ENCODE peak calls at places on chromosome 20, in four cellular contexts. R is CD4-positive, alpha-beta memory T cell; S is breast epithelium; X is HepG2. E is an unnamed sample.

GRCh38 chr20:8912731-8913130 is 156.2 kb upstream of the PLCB4 start:
- DNase-seq in R (no peak), S (no peak), X (no peak), E (no peak)

GRCh38 chr20:48294196-48294595 is 508.9 kb upstream of the SULF2 start:
- DNase-seq in R (no peak), S (no peak), X (no peak), E (no peak)

GRCh38 chr20:63054103-63054474 is 47.3 kb upstream of the BHLHE23 start:
- DNase-seq in R (no peak), S (no peak), X (no peak), E (no peak)

GRCh38 chr20:20710847-20711315 is 1.6 kb downstream of the RALGAPA2 start:
- DNase-seq in R (peak; percentile 24), S (peak; percentile 22), X (peak; percentile 90), E (no peak)

GRCh38 chr20:49228676-49229075 is 9.5 kb downstream of the DDX27 start:
- DNase-seq in R (no peak), S (no peak), X (no peak), E (no peak)

GRCh38 chr20:44856442-44856841 is 29.1 kb upstream of the YWHAB start:
- DNase-seq in R (no peak), S (no peak), X (peak; percentile 73), E (no peak)

GRCh38 chr20:49381558-49382493 is 100.6 kb downstream of the KCNB1 start:
- DNase-seq in R (no peak), S (peak; percentile 87), X (no peak), E (no peak)

GRCh38 chr20:47241345-47241781 is 115.1 kb downstream of the ZMYND8 start:
- DNase-seq in R (no peak), S (no peak), X (no peak), E (no peak)

GRCh38 chr20:44426879-44427785 is 48.5 kb upstream of the TTPAL start:
- DNase-seq in R (no peak), S (no peak), X (no peak), E (no peak)

GRCh38 chr20:46130534-46130933 is 12.4 kb downstream of the CD40 start:
- DNase-seq in R (no peak), S (no peak), X (no peak), E (no peak)

GRCh38 chr20:45014671-45015415 is 48.5 kb downstream of the STK4 start:
- DNase-seq in R (no peak), S (no peak), X (no peak), E (no peak)

GRCh38 chr20:13412806-13413445 is 191.9 kb downstream of the ISM1 start:
- DNase-seq in R (no peak), S (peak; percentile 23), X (no peak), E (no peak)

GRCh38 chr20:4283011-4283410 is 267.7 kb upstream of the RNF24 start:
- DNase-seq in R (no peak), S (no peak), X (no peak), E (no peak)

GRCh38 chr20:911882-912600 is 4.1 kb downstream of the ANGPT4 start:
- DNase-seq in R (no peak), S (no peak), X (no peak), E (no peak)
- H3K27ac ChIP-seq in R (no peak overlapping the region), S (peak overlapping the region; percentile 68), X (no peak overlapping the region), E (no peak overlapping the region)

DNA sequence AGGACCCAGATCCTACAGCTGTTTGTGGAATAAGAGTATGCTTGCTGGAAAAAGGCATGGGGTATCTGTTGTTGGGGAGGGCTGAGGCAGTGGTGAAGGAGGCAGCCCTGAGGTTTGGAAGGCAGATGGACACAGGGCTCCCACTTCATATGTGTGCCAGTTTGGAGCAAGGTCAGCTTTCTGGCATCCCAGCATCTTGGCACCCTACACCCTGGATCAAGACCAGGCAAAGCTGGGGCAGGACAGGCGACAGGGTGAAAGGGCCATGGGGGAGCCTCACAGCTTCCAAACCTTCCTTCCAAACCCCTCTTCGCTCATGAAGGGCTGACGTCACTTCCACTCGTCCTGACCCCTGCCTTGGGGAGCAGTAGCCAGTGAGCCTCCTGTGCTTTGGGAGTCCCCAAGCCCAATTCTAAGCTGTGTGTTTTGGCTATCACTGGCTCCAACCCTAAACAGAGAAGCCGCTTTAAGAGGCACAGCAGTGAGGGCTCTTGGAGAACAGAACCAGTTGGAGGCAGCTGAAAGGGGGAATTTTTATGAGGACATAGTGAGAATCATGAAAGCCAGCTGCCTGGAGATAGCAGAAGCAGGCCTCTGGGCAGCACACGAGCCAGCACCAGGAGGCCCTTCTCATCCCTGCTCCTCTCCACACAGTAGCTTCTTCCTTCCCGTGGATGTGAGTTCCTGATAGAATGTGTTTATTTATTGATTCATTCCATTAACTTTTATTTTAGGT is 448.6 kb upstream of the CDH4 start:
- DNase-seq in R (no peak), S (no peak), X (no peak), E (no peak)
- H3K4me3 ChIP-seq in R (no peak overlapping the region), S (no peak overlapping the region), X (no peak overlapping the region), E (no peak overlapping the region)

GRCh38 chr20:37293301-37293943 is 4.0 kb downstream of the MANBAL start:
- DNase-seq in R (no peak), S (no peak), X (no peak), E (no peak)
- H3K4me1 ChIP-seq in R (peaks cover 27% of the 10 kb centered on the region), S (peaks cover 26% of the 10 kb centered on the region), X (peaks cover 33% of the 10 kb centered on the region), E (peaks cover 13% of the 10 kb centered on the region)

DNA sequence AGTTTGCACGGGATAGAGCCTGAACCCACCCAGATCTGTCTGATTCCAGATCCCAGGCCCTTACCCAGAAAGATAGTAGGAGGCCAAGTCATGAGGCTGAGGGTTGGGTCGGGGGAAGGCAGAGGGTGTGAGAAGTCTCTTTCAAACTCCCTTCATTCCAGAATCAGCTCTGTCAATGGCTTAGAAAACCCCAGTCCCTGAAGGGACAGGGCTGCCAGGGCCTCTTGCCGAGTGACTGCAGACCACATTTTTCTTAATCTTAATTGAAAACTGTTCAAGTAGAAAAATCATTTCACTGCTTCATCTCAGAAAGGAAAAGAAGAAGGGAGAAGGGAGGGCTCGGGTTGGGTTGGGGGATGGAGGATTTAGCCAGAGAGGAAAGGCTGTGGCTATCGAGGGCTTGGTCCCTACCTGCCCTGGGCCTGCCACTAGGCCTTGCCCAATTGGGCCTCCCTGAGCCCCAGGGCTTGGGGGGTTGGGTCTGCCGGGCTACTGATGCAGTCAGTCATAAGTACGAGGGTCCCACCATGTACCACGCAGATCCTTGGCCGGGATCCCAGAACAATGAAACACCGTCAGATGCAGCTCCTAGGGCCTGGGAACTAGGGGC is 44.1 kb upstream of the CTNNBL1 start:
- DNase-seq in R (no peak), S (no peak), X (no peak), E (no peak)
- H3K27ac ChIP-seq in R (no peak overlapping the region), S (no peak overlapping the region), X (no peak overlapping the region), E (no peak overlapping the region)

E was measured in naive thymus-derived CD4-positive, alpha-beta T cell.